ENCODE peak calls at places on chromosomes 1 and 21, in six cellular contexts. V, K, L, S, P and H are unnamed samples.

GRCh38 chr1:14724697-14725096 is 126.2 kb downstream of the KAZN start:
- DNase-seq in V (no peak), K (no peak), L (no peak), S (no peak), P (no peak), H (no peak)

GRCh38 chr21:35014302-35015044 is 34.6 kb downstream of the RUNX1 start:
- DNase-seq in V (no peak), K (no peak), L (no peak), S (no peak), P (no peak), H (no peak)

GRCh38 chr1:231612393-231613089 is 14.0 kb upstream of the DISC1 start:
- DNase-seq in V (no peak), K (no peak), L (no peak), S (no peak), P (no peak), H (peak; percentile 55)

GRCh38 chr1:228341814-228342626 is 64.6 kb downstream of the TRIM11 start:
- DNase-seq in V (no peak), K (no peak), L (peak; percentile 49), S (no peak), P (peak; percentile 21), H (no peak)

GRCh38 chr21:28267449-28267848 is 725.2 kb downstream of the LTN1 start:
- DNase-seq in V (no peak), K (no peak), L (no peak), S (no peak), P (no peak), H (no peak)

GRCh38 chr21:15063821-15064575 is 802 bp downstream of the NRIP1 start:
- DNase-seq in V (peak; percentile 36), K (peak; percentile 64), L (peak; percentile 81), S (no peak), P (peak; percentile 36), H (no peak)

GRCh38 chr1:184214128-184214527 is 162.6 kb downstream of the TSEN15 start:
- DNase-seq in V (no peak), K (no peak), L (no peak), S (no peak), P (no peak), H (no peak)

GRCh38 chr1:48777219-48777895 is 666 bp upstream of the BEND5 start:
- DNase-seq in V (no peak), K (peak; percentile 22), L (no peak), S (no peak), P (no peak), H (no peak)

GRCh38 chr1:26237230-26237966 is 3.4 kb downstream of the CEP85 start:
- DNase-seq in V (peak; percentile 67), K (no peak), L (no peak), S (no peak), P (no peak), H (no peak)

GRCh38 chr21:16076465-16076864 is 346.7 kb downstream of the USP25 start:
- DNase-seq in V (no peak), K (no peak), L (no peak), S (no peak), P (no peak), H (no peak)

GRCh38 chr1:89950703-89951102 is 44.2 kb upstream of the ZNF326 start:
- DNase-seq in V (no peak), K (no peak), L (no peak), S (no peak), P (no peak), H (no peak)

GRCh38 chr1:226704169-226704921 is 34.7 kb downstream of the ITPKB start:
- DNase-seq in V (no peak), K (no peak), L (no peak), S (no peak), P (no peak), H (no peak)

GRCh38 chr1:19661721-19662228 is 2.9 kb upstream of the HTR6 start:
- DNase-seq in V (peak; percentile 69), K (peak; percentile 70), L (no peak), S (peak; percentile 24), P (no peak), H (no peak)

GRCh38 chr1:119475866-119476439 is 31.1 kb upstream of the HSD3B1 start:
- DNase-seq in V (peak; percentile 69), K (peak; percentile 83), L (no peak), S (peak; percentile 33), P (peak; percentile 61), H (peak; percentile 16)

GRCh38 chr1:48572632-48573258 is 100.7 kb upstream of the SPATA6 start:
- DNase-seq in V (peak; percentile 70), K (peak; percentile 85), L (no peak), S (peak; percentile 35), P (peak; percentile 86), H (no peak)

GRCh38 chr1:170010443-170010842 is 64.1 kb downstream of the KIFAP3 start:
- DNase-seq in V (peak; percentile 78), K (peak; percentile 59), L (no peak), S (peak; percentile 55), P (no peak), H (peak; percentile 10)

GRCh38 chr1:246435421-246436041 is 71.5 kb downstream of the SMYD3 start:
- DNase-seq in V (peak; percentile 53), K (no peak), L (no peak), S (no peak), P (no peak), H (no peak)

GRCh38 chr1:233065655-233066054 is 115.2 kb downstream of the NTPCR start:
- DNase-seq in V (no peak), K (no peak), L (no peak), S (no peak), P (no peak), H (no peak)

GRCh38 chr1:32025515-32025914 is 11.8 kb downstream of the KHDRBS1 start:
- DNase-seq in V (no peak), K (no peak), L (no peak), S (no peak), P (no peak), H (no peak)

GRCh38 chr1:113947388-113948107 is 18.4 kb downstream of the HIPK1 start:
- DNase-seq in V (no peak), K (no peak), L (no peak), S (no peak), P (no peak), H (no peak)

GRCh38 chr1:33244143-33244808 is 12.0 kb upstream of the ZNF362 start:
- DNase-seq in V (no peak), K (no peak), L (no peak), S (no peak), P (no peak), H (no peak)

GRCh38 chr1:168054117-168054516 is 82.6 kb downstream of the GPR161 start:
- DNase-seq in V (no peak), K (no peak), L (no peak), S (no peak), P (no peak), H (no peak)

GRCh38 chr1:236091933-236092318 is 27.0 kb upstream of the NID1 start:
- DNase-seq in V (no peak), K (no peak), L (no peak), S (no peak), P (no peak), H (no peak)

GRCh38 chr1:220928725-220929297 is 49.6 kb downstream of the HLX start:
- DNase-seq in V (no peak), K (no peak), L (no peak), S (no peak), P (no peak), H (no peak)

DNA sequence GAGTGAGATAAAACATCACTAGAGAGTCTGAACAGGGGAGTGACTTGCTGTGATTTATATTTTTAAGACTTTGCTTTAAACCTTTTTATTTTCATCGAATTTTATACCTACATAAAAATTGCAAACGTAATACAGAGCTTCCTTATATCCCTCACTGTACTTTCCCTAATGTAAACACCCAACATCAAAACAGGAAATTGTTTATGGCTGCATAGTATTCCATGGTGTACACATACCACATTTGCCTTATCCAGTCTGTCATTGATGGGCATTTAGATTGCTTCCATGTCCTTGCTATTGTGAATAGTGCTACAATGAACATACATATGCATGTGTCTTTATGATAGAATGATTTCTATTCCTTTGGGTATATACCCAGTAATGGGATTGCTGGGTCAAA is 34.8 kb downstream of the LRIF1 start:
- DNase-seq in V (no peak), K (no peak), L (no peak), S (no peak), P (no peak), H (no peak)
- H3K4me3 ChIP-seq in V (no peak overlapping the region), K (no peak overlapping the region), L (no peak overlapping the region), S (no peak overlapping the region), P (no peak overlapping the region), H (no peak overlapping the region)

DNA sequence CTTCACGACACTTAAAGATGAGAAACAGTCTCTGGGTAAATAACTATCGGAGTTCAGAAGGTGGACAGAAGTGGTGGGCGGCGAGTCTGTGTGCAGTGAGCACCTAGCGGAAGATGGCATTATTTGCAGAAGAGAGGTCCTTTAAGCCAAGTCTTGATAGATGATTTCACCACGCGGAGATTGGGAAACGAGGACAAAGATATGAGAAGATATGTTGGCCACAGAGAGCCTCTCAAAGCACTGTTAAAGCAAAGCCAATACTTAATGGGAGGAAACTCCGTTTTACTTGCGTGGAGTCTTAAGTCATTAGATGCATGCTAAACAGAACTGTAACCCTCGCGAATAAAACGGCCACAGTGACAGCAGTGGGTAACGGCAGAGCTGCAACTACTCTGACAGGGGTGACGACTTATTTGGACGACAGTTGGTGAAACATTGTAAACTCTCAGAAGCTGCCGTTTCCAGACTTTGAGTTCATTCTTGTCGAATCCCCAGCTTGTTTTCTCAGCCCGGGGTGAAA is 576 bp upstream of the CEP350 start:
- DNase-seq in V (peak; percentile 63), K (peak; percentile 55), L (no peak), S (no peak), P (no peak), H (no peak)
- TF ChIP-seq CTCF in V (peak; percentile 32), K (no peak), L (no peak), S (no peak), P (no peak), H (peak; percentile 43)

DNA sequence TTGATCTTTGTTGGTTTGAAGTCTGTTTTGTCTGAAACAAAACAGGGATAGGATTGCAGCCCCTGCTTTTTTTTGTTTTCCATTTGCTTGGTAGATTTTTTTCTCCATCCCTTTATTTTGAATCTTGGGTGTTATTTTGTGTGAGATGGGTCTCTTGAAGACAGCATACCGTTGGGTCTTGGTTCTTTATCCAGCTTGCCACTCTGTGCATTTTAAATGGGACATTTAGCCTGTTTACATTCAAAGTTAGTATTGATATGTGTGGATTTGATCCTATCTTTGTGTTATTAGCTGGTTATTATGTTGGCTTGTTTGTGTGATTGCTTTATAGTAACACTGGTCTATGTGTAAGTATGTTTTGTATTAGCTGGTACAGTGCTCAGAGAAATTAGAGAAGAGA is 40.9 kb downstream of the GIPC2 start:
- DNase-seq in V (no peak), K (no peak), L (no peak), S (no peak), P (no peak), H (no peak)
- H3K4me3 ChIP-seq in V (no peak overlapping the region), K (no peak overlapping the region), L (no peak overlapping the region), S (no peak overlapping the region), P (no peak overlapping the region), H (no peak overlapping the region)

GRCh38 chr1:36784147-36784862 is 250.0 kb downstream of the GRIK3 start:
- DNase-seq in V (peak; percentile 6), K (no peak), L (no peak), S (no peak), P (no peak), H (no peak)

GRCh38 chr1:36782785-36783184 is 251.5 kb downstream of the GRIK3 start:
- DNase-seq in V (no peak), K (peak; percentile 41), L (no peak), S (no peak), P (no peak), H (no peak)

GRCh38 chr1:36781098-36781497 is 253.2 kb downstream of the GRIK3 start:
- DNase-seq in V (no peak), K (no peak), L (no peak), S (no peak), P (peak; percentile 76), H (no peak)

GRCh38 chr1:36783475-36783874 is 250.8 kb downstream of the GRIK3 start:
- DNase-seq in V (no peak), K (no peak), L (no peak), S (no peak), P (no peak), H (no peak)

GRCh38 chr1:36782085-36782484 is 252.2 kb downstream of the GRIK3 start:
- DNase-seq in V (no peak), K (no peak), L (no peak), S (no peak), P (no peak), H (no peak)
- TF ChIP-seq CTCF in V (no peak), K (no peak), L (no peak), S (no peak), P (no peak), H (no peak)